ENCODE peak calls at places on chromosomes 4 and X, in eight cellular contexts. F, V, U, R, B, D, P and A are unnamed samples.

GRCh38 chr4:113682730-113683129 is 78.8 kb downstream of the CAMK2D start:
- DNase-seq in F (no peak), D (no peak), V (peak; percentile 70), B (no peak), U (no peak), P (no peak), R (peak; percentile 80), A (no peak)

GRCh38 chrX:829145-829544 is 198.6 kb downstream of the SHOX start:
- DNase-seq in U (no peak), V (no peak), B (no peak), D (no peak), R (no peak), F (no peak), P (no peak), A (no peak)

GRCh38 chr4:42282081-42282901 is 115.0 kb upstream of the SHISA3 start:
- DNase-seq in U (peak; percentile 76), V (peak; percentile 89), P (peak; percentile 97), B (peak; percentile 81), R (peak; percentile 85), F (peak; percentile 82), D (peak; percentile 72), A (peak; percentile 93)

GRCh38 chrX:20312018-20312417 is 45.3 kb upstream of the RPS6KA3 start:
- DNase-seq in U (no peak), F (no peak), D (no peak), P (no peak), V (no peak), B (no peak), R (no peak), A (no peak)

GRCh38 chr4:33025236-33025635 is 2305.1 kb downstream of the PCDH7 start:
- DNase-seq in F (no peak), D (no peak), R (peak; percentile 53), B (no peak), U (no peak), P (no peak), V (no peak), A (no peak)

GRCh38 chr4:190017357-190018200 is 9.5 kb downstream of the FRG2 start:
- DNase-seq in V (no peak), R (peak; percentile 21), P (peak; percentile 54), U (no peak), B (peak; percentile 52), F (no peak), D (no peak), A (peak; percentile 7)

GRCh38 chr4:8128096-8128856 is 30.3 kb downstream of the ABLIM2 start:
- DNase-seq in B (peak; percentile 67), P (peak; percentile 42), V (no peak), D (peak; percentile 18), U (no peak), F (no peak), R (no peak), A (no peak)

GRCh38 chrX:72115380-72115779 is 16.3 kb downstream of the RTL5 start:
- DNase-seq in R (no peak), F (no peak), U (no peak), P (no peak), V (no peak), B (peak; percentile 83), D (no peak), A (no peak)

GRCh38 chr4:128973384-128973783 is 120.0 kb downstream of the SCLT1 start:
- DNase-seq in R (no peak), B (no peak), V (no peak), D (no peak), P (no peak), U (no peak), F (no peak), A (no peak)

GRCh38 chr4:3047464-3048286 is 26.7 kb downstream of the HTT-AS start:
- DNase-seq in U (peak; percentile 45), B (peak; percentile 60), R (peak; percentile 65), V (peak; percentile 64), F (peak; percentile 92), P (peak; percentile 90), D (peak; percentile 98), A (peak; percentile 79)

GRCh38 chr4:8640816-8641215 is 48.3 kb downstream of the CPZ start:
- DNase-seq in U (no peak), P (no peak), V (no peak), R (no peak), F (no peak), B (no peak), D (no peak), A (no peak)

GRCh38 chrX:23276475-23276874 is 58.2 kb upstream of the PTCHD1 start:
- DNase-seq in P (no peak), B (no peak), F (no peak), V (no peak), U (no peak), R (no peak), D (no peak), A (no peak)

GRCh38 chrX:20829665-20830481 is 544.3 kb upstream of the CNKSR2 start:
- DNase-seq in B (no peak), V (peak; percentile 88), U (no peak), R (peak; percentile 25), D (no peak), F (no peak), P (no peak), A (no peak)

GRCh38 chr4:7030856-7031255 is 12.3 kb upstream of the TADA2B start:
- DNase-seq in D (no peak), P (no peak), U (no peak), F (no peak), B (no peak), V (no peak), R (no peak), A (no peak)

GRCh38 chrX:150429577-150429976 is 66.5 kb downstream of the MAMLD1 start:
- DNase-seq in P (no peak), V (peak; percentile 74), B (no peak), D (no peak), R (peak; percentile 73), U (no peak), F (no peak), A (no peak)

GRCh38 chr4:174549696-174550095 is 27.4 kb upstream of the HPGD start:
- DNase-seq in D (no peak), B (no peak), F (no peak), U (no peak), P (no peak), R (no peak), V (peak; percentile 41), A (no peak)

DNA sequence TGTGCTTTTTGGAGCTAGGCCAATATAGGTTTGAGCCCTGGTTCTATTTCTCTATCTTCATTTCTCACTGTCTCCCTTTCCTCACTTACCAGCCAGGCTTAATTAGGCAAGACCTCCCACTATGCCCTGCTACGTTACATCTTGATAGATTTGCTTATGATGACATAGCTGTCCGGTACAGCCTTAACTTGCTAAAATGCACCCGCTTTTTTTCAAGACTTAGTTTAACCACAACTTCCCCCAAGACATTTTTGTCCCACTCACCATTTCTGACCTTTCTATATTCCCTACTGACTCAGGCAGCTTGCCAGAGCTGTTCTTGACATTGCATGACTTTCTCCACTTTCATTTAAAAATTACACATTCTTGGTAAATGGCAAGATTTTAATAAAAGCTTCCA is 152.6 kb downstream of the MID1 start:
- DNase-seq in U (no peak), D (no peak), R (peak; percentile 59), F (no peak), P (no peak), V (no peak), B (no peak), A (no peak)
- TF ChIP-seq EZH2phosphoT487 in U (no peak), D (no peak), R (no peak), F (no peak), P (no peak), V (no peak), B (no peak), A (no peak)

DNA sequence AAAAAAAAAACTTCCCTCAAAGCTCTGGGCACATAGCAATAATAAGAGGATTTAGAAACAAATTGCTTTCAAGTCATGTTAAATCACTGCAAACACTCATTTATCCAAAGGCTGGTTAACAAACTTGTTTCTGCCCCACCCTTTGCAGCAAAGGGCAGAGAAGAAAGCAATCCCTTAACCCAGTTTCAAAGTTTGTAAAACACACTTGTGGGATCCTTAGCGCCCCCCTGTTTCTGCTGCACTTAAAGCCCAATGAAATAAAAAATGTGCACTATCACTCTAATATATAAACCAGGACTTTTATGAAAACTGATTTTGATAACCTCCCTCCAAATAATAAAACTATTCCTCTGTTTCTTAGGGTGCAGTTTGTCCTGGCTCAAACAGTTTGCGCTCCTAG is 3.3 kb upstream of the PCDH10 start:
- DNase-seq in U (no peak), P (peak; percentile 11), D (no peak), B (no peak), F (no peak), R (no peak), V (no peak), A (no peak)
- H3K4me3 ChIP-seq in U (peak overlapping the region; percentile 30), P (peak overlapping the region; percentile 69), D (no peak overlapping the region), B (peak overlapping the region; percentile 48), F (no peak overlapping the region), R (no peak overlapping the region), V (peak overlapping the region; percentile 72), A (peak overlapping the region; percentile 64)

DNA sequence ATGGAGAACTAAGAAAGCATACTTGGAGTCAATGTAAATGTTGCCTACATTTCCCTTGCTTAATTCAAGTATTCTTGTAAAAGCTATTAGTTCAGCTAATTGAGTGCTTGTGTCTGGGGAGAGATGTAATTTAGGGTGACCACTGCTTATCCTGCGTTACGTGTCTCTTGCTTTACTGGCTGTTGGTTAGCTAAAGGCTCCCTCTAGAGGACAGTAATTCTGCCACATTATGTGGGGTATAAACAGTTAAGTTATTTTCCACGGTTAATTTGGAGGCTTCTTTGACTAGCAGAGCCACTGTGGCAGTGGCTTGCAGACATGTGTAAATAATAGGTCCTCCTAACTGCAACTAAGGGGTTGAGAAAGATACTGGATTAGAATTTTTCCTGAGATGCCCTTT is 25.3 kb upstream of the NAF1 start:
- DNase-seq in U (peak; percentile 31), D (peak; percentile 28), V (peak; percentile 8), F (peak; percentile 11), B (no peak), R (peak; percentile 45), P (peak; percentile 60), A (no peak)
- H2AFZ ChIP-seq in U (peak overlapping the region; percentile 87), D (no peak overlapping the region), V (no peak overlapping the region), F (no peak overlapping the region), B (no peak overlapping the region), R (no peak overlapping the region), P (no peak overlapping the region), A (no peak overlapping the region)

GRCh38 chr4:107261241-107261874 is 225.2 kb upstream of the DKK2 start:
- DNase-seq in V (peak; percentile 28), P (no peak), R (no peak), B (no peak), D (no peak), F (no peak), U (no peak), A (no peak)

GRCh38 chr4:107255114-107255513 is 219.0 kb upstream of the DKK2 start:
- DNase-seq in U (no peak), V (no peak), F (no peak), R (peak; percentile 21), D (no peak), B (no peak), P (no peak), A (no peak)

GRCh38 chr4:107253579-107254068 is 217.5 kb upstream of the DKK2 start:
- DNase-seq in F (no peak), B (no peak), D (no peak), U (no peak), V (no peak), R (no peak), P (no peak), A (no peak)

GRCh38 chr4:107255596-107255995 is 219.5 kb upstream of the DKK2 start:
- DNase-seq in F (no peak), P (no peak), D (no peak), B (no peak), R (no peak), V (no peak), U (no peak), A (no peak)

DNA sequence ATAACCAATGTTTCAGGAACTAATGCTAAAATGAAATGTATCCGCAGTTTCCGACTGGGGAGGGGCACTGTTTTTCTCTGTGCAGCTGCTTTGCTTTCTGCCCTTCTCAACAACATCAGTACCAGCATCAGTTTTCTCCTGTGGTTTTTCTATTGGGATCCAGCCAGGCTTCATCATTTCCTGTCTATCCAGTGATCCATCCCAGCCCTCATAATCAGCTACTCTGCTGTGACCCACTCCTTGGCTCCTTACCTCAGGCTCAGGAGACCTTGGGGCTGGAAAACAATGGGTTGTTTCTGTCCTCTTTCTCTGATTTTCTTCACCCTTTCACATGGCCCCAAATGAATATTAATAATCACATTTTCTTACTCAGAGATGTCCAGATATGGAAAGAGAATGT is 222.2 kb upstream of the DKK2 start:
- DNase-seq in V (peak; percentile 4), P (no peak), D (no peak), B (no peak), R (peak; percentile 70), F (no peak), U (no peak), A (no peak)
- TF ChIP-seq EZH2phosphoT487 in V (no peak), P (no peak), D (no peak), B (no peak), R (no peak), F (no peak), U (no peak), A (no peak)